ENCODE peak calls at places on chromosomes 7 and 10, in ten cellular contexts. U is ELF-1, O is T-helper 2 cell, E is epithelial cell of esophagus, S is GM13976, Q is cardiac muscle cell, L is M059J, X is breast epithelium, G is erythroblast, Z is NCI-H748 treated with DMSO at 0.1 percent for 48 hours. B is an unnamed sample.

GRCh38 chr10:52864459-52865106 is 92.0 kb upstream of the MBL2 start:
- DNase-seq in X (peak), G (no peak), S (no peak), E (peak), Z (no peak), Q (peak), U (peak), L (peak), O (no peak), B (no peak)

GRCh38 chr7:37504791-37505190 is 56.1 kb upstream of the ELMO1 start:
- DNase-seq in G (no peak), X (no peak), Q (no peak), O (no peak), L (no peak), S (no peak), U (no peak), Z (no peak), E (no peak), B (no peak)

GRCh38 chr7:4824120-4824775 is 37.6 kb downstream of the PAPOLB start:
- DNase-seq in L (no peak), Q (no peak), G (no peak), O (no peak), S (no peak), U (no peak), Z (no peak), E (no peak), X (no peak), B (no peak)

GRCh38 chr7:21616796-21617436 is 74.1 kb downstream of the DNAH11 start:
- DNase-seq in G (no peak), X (no peak), L (peak), U (peak), E (peak), Q (peak), S (no peak), Z (no peak), O (no peak), B (no peak)

GRCh38 chr10:35166607-35167006 is 40.0 kb downstream of the CREM start:
- DNase-seq in E (no peak), Z (no peak), S (no peak), O (no peak), L (no peak), Q (no peak), U (no peak), X (no peak), G (no peak), B (no peak)

GRCh38 chr10:60916025-60916424 is 28.0 kb downstream of the RHOBTB1 start:
- DNase-seq in Q (no peak), E (no peak), S (no peak), L (peak), X (no peak), G (no peak), Z (no peak), U (peak), O (no peak), B (no peak)

GRCh38 chr7:130152270-130153141 is 52.7 kb downstream of the TMEM209 start:
- DNase-seq in E (no peak), L (no peak), S (peak), Q (peak), X (no peak), G (peak), O (peak), U (no peak), Z (no peak), B (no peak)

GRCh38 chr7:116271980-116272886 is 61.9 kb downstream of the TES start:
- DNase-seq in E (peak), X (no peak), O (no peak), L (peak), Z (no peak), G (no peak), Q (peak), S (no peak), U (peak), B (no peak)

GRCh38 chr10:132294561-132295320 is 13.0 kb downstream of the STK32C start:
- DNase-seq in O (no peak), Z (peak), U (peak), L (no peak), E (no peak), G (no peak), S (no peak), Q (no peak), X (no peak), B (no peak)

GRCh38 chr7:18257711-18258110 is 230.1 kb upstream of the PRPS1L1 start:
- DNase-seq in E (peak), L (peak), O (no peak), G (no peak), Z (no peak), X (no peak), Q (peak), U (no peak), S (no peak), B (no peak)

GRCh38 chr10:66837990-66838389 is 87.8 kb upstream of the LRRTM3 start:
- DNase-seq in Q (peak), X (no peak), Z (no peak), G (no peak), U (no peak), O (no peak), S (no peak), E (no peak), L (peak), B (no peak)

GRCh38 chr7:72213081-72213480 is 199.1 kb downstream of the CALN1 start:
- DNase-seq in E (no peak), X (no peak), S (no peak), Q (no peak), O (no peak), G (no peak), U (no peak), L (peak), Z (no peak), B (no peak)